ENCODE peak calls at places on chromosomes 7 and 10, in four cellular contexts. L is HCT116, E is K562, S is H1. N is an unnamed sample.

GRCh38 chr7:81127991-81128390 is 209.1 kb upstream of the SEMA3C start:
- DNase-seq in L (no peak), E (no peak), S (no peak), N (no peak)

GRCh38 chr7:26614503-26614902 is 249.9 kb downstream of the SKAP2 start:
- DNase-seq in L (no peak), E (no peak), S (no peak), N (no peak)

GRCh38 chr10:108591417-108591816 is 1331.9 kb downstream of the XPNPEP1 start:
- DNase-seq in L (no peak), E (no peak), S (no peak), N (no peak)

GRCh38 chr7:81774496-81774895 is 4.6 kb upstream of the HGF start:
- DNase-seq in L (no peak), E (no peak), S (no peak), N (no peak)

GRCh38 chr7:4960363-4960762 is 1.4 kb upstream of the MMD2 start:
- DNase-seq in L (no peak), E (no peak), S (no peak), N (no peak)

GRCh38 chr10:2882628-2883027 is 184.7 kb upstream of the PFKP start:
- DNase-seq in L (no peak), E (no peak), S (no peak), N (no peak)

GRCh38 chr10:103921750-103922195 is 3.8 kb upstream of the STN1 start:
- DNase-seq in L (peak; percentile 44), E (peak; percentile 48), S (no peak), N (peak; percentile 66)

GRCh38 chr7:51075681-51076580 is 240.7 kb downstream of the COBL start:
- DNase-seq in L (no peak), E (no peak), S (no peak), N (no peak)

GRCh38 chr10:5299950-5300349 is 64.8 kb upstream of the UCN3 start:
- DNase-seq in L (no peak), E (no peak), S (no peak), N (no peak)

GRCh38 chr7:91325731-91326130 is 61.5 kb downstream of the FZD1 start:
- DNase-seq in L (no peak), E (no peak), S (no peak), N (no peak)

DNA sequence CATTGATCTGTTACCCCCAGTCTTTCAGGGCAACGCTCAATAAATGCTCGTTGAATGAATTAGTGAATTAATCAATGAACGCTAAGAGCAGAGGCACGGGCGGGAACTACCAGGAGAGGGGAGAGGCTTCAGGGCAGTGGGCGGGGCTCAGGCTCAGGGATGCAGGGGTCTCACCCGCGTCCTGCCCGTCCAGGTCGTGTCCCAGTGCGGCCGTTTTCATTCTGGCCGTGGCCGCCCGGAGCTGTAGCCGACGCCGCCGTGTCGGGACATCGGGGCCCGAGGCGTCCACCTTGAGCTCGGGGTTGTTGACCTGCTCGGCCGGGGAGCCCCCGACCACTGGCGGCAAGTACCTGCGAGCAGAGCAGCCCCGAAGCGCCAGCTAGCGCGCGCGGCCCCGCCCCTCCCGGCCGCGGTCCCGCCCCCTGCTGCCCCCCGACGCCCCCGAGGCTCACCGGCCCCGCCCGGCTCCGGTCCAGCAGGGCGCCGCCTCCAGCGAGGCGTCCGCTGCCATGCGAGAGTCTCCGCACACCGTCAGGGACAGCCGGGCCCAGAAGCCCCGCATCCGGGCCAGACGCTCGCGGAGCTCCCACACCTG is 2.8 kb upstream of the GAL3ST4 start:
- DNase-seq in L (no peak), E (peak; percentile 64), S (no peak), N (no peak)
- TF ChIP-seq FOSL1 in L (no peak), E (no peak), S (no peak), N (no peak)

GRCh38 chr10:34171957-34172527 is 643.1 kb downstream of the PARD3 start:
- DNase-seq in L (no peak), E (no peak), S (no peak), N (no peak)
- TF ChIP-seq FOSL1 in L (no peak), E (no peak), S (no peak), N (no peak)

GRCh38 chr10:131743190-131744151 is 157.3 kb upstream of the PPP2R2D start:
- DNase-seq in L (no peak), E (no peak), S (no peak), N (no peak)
- TF ChIP-seq FOSL1 in L (no peak), E (no peak), S (no peak), N (no peak)

GRCh38 chr10:25724241-25724640 is 209.8 kb upstream of the MYO3A start:
- DNase-seq in L (no peak), E (no peak), S (no peak), N (no peak)

DNA sequence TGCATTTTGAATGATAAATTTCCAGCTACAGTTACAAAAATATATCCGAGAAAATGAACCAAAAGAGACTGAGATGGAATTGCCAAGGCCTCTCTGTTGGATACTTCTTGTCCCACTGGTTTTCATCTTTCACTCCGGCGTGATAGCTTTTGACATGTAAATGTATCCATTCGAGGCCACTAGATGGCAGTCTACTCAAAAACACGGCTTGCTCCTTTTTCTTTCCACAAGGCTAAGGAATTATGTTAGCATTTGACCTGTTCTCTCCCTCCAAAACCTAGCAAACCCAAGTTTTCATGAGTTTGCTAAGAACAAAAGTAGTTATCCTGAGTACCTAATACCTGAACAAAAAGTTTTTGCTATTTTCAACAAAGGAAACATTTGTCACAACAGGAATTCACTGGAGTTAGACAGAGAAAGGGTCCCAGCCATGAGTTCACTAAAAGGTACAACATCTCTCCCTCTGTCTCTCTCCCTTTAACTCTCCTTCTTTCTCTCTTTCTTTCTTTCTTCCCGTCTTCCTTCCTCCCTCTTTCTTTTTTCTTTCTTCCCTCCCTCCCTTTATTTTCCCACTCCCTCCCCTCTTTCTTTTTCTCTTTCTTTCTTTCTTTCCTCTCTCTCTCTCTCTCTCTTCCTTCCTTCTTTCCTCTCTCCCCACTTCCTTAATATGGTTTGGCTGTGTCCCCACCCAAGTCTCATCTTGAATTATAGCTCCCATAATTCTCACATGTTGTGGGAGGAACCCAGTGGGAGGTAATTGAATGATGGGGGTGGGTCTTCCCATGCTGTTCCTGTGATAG is 207.9 kb upstream of the MYO3A start:
- DNase-seq in L (peak; percentile 35), E (peak; percentile 48), S (no peak), N (peak; percentile 47)
- TF ChIP-seq FOSL1 in L (no peak), E (no peak), S (no peak), N (no peak)

DNA sequence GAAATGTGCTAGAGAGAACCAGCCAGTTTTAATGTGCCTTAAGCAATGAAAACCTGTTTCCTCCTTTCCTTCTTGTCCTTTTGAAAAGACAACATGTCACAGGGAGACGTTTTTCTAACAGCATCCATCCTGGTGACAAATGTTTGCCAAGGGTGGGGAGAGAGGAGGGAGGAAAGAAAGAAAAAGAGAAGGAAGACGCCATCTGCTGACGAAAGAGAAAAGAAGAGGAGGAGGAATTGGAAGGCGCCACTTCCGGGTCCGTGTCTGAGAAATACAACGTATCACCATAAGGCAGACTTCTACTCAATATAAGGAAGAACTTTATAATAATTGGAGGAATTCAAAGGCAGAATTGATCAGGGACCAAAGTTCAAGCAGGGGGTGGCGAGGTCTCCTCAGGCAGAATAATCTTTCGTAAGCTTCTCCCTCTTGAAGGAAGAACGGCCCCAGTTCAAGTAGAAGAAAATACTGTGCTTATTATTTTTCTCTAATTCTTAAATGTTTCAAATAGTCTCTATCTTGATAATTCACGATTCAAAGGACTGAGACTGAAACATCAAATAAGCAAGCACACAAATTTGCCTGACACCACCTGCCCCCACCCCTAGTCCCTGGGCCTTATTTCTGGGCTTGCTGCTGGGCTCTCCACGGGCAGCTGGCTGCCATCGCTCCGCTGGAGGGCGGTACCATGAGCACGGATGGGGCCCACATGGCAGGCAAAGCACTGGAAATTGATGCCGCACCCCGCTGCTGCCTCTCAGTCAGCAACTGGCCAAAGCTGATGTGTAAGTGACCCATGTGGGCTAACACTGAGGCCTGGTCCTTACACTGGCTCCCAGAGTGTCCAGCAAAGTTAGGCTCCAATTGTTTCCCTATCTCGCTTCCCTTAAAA is 273.7 kb upstream of the KLF14 start:
- DNase-seq in L (peak; percentile 85), E (peak; percentile 81), S (no peak), N (peak; percentile 70)
- TF ChIP-seq FOSL1 in L (no peak), E (no peak), S (no peak), N (no peak)

DNA sequence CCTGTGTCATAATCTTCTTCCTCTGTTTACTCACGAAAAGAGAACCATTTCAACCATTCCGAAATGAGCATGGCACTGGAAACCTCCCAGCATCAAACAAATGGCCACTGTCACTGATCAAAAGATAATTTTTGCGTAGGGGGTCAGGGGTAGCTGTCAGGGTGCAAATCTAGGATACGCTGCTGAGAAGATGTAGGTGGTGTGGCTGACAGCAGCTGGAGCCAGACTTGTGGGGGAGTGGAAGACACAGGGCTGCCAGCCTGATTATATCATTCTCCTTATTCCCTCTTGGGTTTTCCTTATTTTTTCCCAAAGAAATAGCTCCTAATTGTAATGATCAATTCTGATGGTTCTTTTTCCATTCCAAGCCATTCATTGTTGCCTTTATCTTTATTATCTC is 266.1 kb downstream of the SORCS1 start:
- DNase-seq in L (no peak), E (no peak), S (no peak), N (no peak)
- TF ChIP-seq FOSL1 in L (no peak), E (no peak), S (no peak), N (no peak)

DNA sequence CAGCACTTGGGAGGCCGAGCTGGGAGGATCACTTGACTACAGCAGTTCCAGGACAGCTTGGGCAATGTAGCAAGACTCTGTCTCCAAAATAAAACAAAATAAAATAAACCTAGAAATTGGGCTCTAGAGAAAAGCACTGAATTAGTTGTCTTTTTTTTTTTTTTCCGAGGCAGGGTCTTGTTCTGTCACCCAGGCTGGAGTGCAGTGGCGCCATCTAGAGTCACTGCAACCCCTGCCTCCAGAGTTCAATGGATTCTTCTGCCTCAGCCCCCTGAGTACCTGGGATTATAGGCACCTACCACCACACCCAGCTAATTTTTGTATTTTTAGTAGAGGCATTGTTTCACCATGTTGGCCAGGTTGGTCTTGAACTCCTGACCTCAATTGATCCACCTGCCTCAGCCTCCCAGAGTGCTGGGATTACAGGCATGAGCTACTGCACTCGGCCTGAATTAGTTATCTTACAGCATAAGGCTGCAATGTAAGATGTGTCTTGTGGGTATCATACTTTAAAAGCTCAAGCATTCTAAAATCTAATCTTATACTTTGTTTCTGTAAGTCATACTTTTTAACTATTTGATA is 12.8 kb downstream of the MEIG1 start:
- DNase-seq in L (no peak), E (no peak), S (no peak), N (no peak)
- TF ChIP-seq FOSL1 in L (no peak), E (no peak), S (no peak), N (no peak)

DNA sequence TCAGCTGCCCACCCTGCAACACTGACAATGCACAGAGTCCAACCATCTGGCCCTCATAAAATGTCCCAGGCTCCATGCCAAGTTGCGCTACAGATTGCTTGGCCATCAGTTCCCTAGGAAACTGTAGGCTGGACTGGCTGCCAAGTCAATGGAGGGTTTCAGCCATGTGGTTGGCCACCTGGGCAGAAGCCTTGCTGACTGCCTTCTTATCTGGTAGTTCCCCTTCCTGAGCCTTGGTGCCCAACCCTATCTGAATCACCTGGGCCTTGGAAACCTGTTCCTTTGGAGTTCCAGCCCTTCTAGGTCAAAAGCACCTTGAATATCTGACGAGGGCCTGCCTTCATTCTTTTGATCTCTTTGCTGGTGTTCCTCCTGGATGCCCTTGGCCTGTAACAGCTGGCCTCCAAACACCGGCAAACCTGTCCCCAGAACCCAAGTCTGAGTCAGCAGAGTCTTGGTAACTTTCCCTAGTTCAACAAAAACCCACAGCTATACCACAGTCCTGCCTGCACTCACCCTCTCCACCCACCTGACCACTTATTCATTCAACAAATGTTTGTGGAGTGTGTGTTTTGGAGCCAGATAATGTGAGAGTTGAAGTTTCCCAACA is 37.4 kb upstream of the KDM7A start:
- DNase-seq in L (no peak), E (no peak), S (no peak), N (peak; percentile 42)
- TF ChIP-seq FOSL1 in L (no peak), E (no peak), S (no peak), N (no peak)